ENCODE peak calls at places on chromosomes 3 and 15, in seven cellular contexts. Q is esophagus squamous epithelium, O is fibroblast of mammary gland, D is transverse colon, P is tibial nerve, W is mucosa of descending colon, N is A549. J is an unnamed sample.
A peak's percentile ranks its signal among the peaks of the same experiment; 100 is the strongest.

GRCh38 chr3:186097663-186098451 is 11.0 kb downstream of the ETV5 start:
- DNase-seq in Q (no peak), O (peak; percentile 48), D (peak; percentile 67), P (peak; percentile 33), W (peak; percentile 58), N (peak; percentile 91), J (peak; percentile 97)

GRCh38 chr3:40173291-40173710 is 136.2 kb upstream of the EIF1B start:
- DNase-seq in Q (no peak), O (peak; percentile 5), D (no peak), P (peak; percentile 22), W (no peak), N (no peak), J (no peak)

GRCh38 chr15:65259367-65259781 is 27.3 kb downstream of the PARP16 start:
- DNase-seq in Q (no peak), O (peak; percentile 37), D (peak; percentile 38), P (peak; percentile 36), W (no peak), N (no peak), J (no peak)

GRCh38 chr3:133843634-133844033 is 38.0 kb downstream of the SRPRB start:
- DNase-seq in Q (no peak), O (peak; percentile 88), D (no peak), P (no peak), W (no peak), N (no peak), J (peak; percentile 89)

GRCh38 chr3:160126761-160127160 is 98.5 kb upstream of the C3orf80 start:
- DNase-seq in Q (no peak), O (no peak), D (no peak), P (no peak), W (no peak), N (no peak), J (no peak)

GRCh38 chr3:62229908-62230307 is 143.4 kb downstream of the FEZF2 start:
- DNase-seq in Q (no peak), O (peak; percentile 34), D (no peak), P (no peak), W (no peak), N (peak; percentile 10), J (peak; percentile 49)

GRCh38 chr3:52068055-52068704 is 11.8 kb upstream of the DUSP7 start:
- DNase-seq in Q (no peak), O (peak; percentile 56), D (no peak), P (no peak), W (no peak), N (no peak), J (peak; percentile 65)

GRCh38 chr3:71726106-71726505 is 904 bp upstream of the EIF4E3 start:
- DNase-seq in Q (no peak), O (no peak), D (peak; percentile 26), P (no peak), W (peak; percentile 57), N (no peak), J (no peak)

GRCh38 chr15:99328673-99329072 is 77.4 kb downstream of the LRRC28 start:
- DNase-seq in Q (no peak), O (no peak), D (no peak), P (no peak), W (no peak), N (no peak), J (no peak)

GRCh38 chr3:70972855-70973254 is 610.7 kb downstream of the FOXP1 start:
- DNase-seq in Q (no peak), O (no peak), D (no peak), P (no peak), W (no peak), N (no peak), J (no peak)

GRCh38 chr3:29686889-29687592 is 406.2 kb downstream of the RBMS3 start:
- DNase-seq in Q (no peak), O (peak; percentile 63), D (no peak), P (no peak), W (no peak), N (no peak), J (peak; percentile 85)

GRCh38 chr3:171982829-171983228 is 56.5 kb upstream of the FNDC3B start:
- DNase-seq in Q (no peak), O (peak; percentile 59), D (no peak), P (no peak), W (no peak), N (no peak), J (peak; percentile 86)

GRCh38 chr3:57556459-57557087 is 499 bp downstream of the PDE12 start:
- DNase-seq in Q (no peak), O (peak; percentile 24), D (peak; percentile 33), P (no peak), W (peak; percentile 67), N (no peak), J (peak; percentile 42)

GRCh38 chr3:55860040-55860439 is 372.9 kb upstream of the WNT5A start:
- DNase-seq in Q (no peak), O (no peak), D (no peak), P (no peak), W (no peak), N (no peak), J (peak; percentile 5)

GRCh38 chr3:177905895-177906511 is 630.2 kb upstream of the KCNMB2 start:
- DNase-seq in Q (no peak), O (peak; percentile 76), D (no peak), P (no peak), W (no peak), N (peak; percentile 5), J (peak; percentile 94)

GRCh38 chr3:130786306-130786705 is 39.7 kb upstream of the PIK3R4 start:
- DNase-seq in Q (no peak), O (no peak), D (no peak), P (no peak), W (no peak), N (no peak), J (no peak)

GRCh38 chr3:138812806-138813205 is 21.9 kb downstream of the PIK3CB start:
- DNase-seq in Q (no peak), O (peak; percentile 57), D (no peak), P (no peak), W (no peak), N (no peak), J (peak; percentile 68)

GRCh38 chr3:4753073-4753691 is 226.1 kb upstream of the BHLHE40 start:
- DNase-seq in Q (no peak), O (no peak), D (no peak), P (no peak), W (no peak), N (no peak), J (no peak)

GRCh38 chr3:114071786-114072185 is 15.2 kb downstream of the QTRT2 start:
- DNase-seq in Q (no peak), O (no peak), D (no peak), P (no peak), W (no peak), N (no peak), J (peak; percentile 60)

GRCh38 chr3:87148020-87148419 is 79.1 kb upstream of the CHMP2B start:
- DNase-seq in Q (no peak), O (no peak), D (no peak), P (no peak), W (no peak), N (no peak), J (no peak)

GRCh38 chr3:180700941-180701340 is 21.7 kb upstream of the CCDC39 start:
- DNase-seq in Q (no peak), O (peak; percentile 73), D (no peak), P (no peak), W (no peak), N (no peak), J (no peak)

GRCh38 chr3:8660271-8660731 is 15.7 kb upstream of the SSUH2 start:
- DNase-seq in Q (no peak), O (no peak), D (no peak), P (no peak), W (no peak), N (no peak), J (peak; percentile 83)

GRCh38 chr3:43709022-43709421 is 18.3 kb downstream of the ABHD5 start:
- DNase-seq in Q (no peak), O (peak; percentile 91), D (no peak), P (peak; percentile 29), W (no peak), N (no peak), J (peak; percentile 84)

GRCh38 chr3:153210660-153211059 is 48.6 kb downstream of the RAP2B start:
- DNase-seq in Q (no peak), O (peak; percentile 7), D (no peak), P (no peak), W (no peak), N (no peak), J (no peak)

GRCh38 chr3:153219147-153219546 is 57.1 kb downstream of the RAP2B start:
- DNase-seq in Q (no peak), O (peak; percentile 53), D (no peak), P (no peak), W (no peak), N (no peak), J (peak; percentile 30)

GRCh38 chr3:153215971-153216370 is 53.9 kb downstream of the RAP2B start:
- DNase-seq in Q (no peak), O (peak; percentile 83), D (no peak), P (no peak), W (no peak), N (no peak), J (no peak)

GRCh38 chr3:153216928-153217327 is 54.9 kb downstream of the RAP2B start:
- DNase-seq in Q (no peak), O (no peak), D (no peak), P (no peak), W (no peak), N (no peak), J (no peak)

DNA sequence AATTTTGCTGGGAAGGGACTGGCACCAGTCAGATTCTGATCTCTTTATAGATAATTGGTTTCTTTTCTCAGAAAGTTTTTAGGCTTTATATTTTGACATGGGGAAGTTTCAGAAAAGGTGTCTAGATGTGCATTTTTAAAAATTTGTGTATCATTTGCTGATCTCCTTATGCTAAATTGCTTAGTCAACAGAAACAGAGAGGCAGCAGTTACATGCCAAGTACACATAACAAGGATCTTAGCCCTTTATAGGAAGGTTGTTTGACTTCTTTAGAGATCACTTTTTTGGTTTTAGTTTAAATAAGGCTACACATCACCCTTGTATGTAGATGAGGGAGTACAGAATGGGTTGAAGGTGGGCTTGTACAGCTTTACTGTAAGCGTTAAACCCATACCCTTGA is 53.5 kb downstream of the RAP2B start:
- DNase-seq in Q (no peak), O (no peak), D (no peak), P (no peak), W (no peak), N (no peak), J (no peak)
- TF ChIP-seq CTCF in Q (no peak), O (no peak), D (no peak), P (no peak), W (no peak), N (no peak), J (no peak)

DNA sequence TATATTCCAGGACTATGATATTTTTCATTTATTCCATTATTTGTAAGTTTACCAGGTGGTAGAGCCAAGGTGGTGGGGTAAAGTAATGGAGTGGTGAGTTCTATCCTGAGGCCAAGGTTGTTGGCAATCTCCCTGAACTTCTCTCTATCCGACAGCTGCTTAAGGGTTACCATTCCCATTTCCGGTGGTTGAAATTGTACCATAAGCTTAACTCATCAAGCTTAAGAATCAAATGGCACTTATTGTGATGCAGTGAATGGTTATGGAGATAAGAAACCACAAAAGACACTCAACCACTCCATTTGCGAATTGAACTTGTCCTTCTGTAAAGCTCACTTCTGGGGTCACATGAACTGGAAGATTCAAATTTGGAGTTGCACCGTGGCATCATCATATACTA is 287.4 kb upstream of the SLCO3A1 start:
- DNase-seq in Q (no peak), O (no peak), D (no peak), P (no peak), W (no peak), N (no peak), J (no peak)
- H3K4me3 ChIP-seq in Q (no peak overlapping the region), O (no peak overlapping the region), D (no peak overlapping the region), P (no peak overlapping the region), W (no peak overlapping the region), N (no peak overlapping the region), J (no peak overlapping the region)

GRCh38 chr3:15797600-15798303 is at the start of gene ANKRD28:
- DNase-seq in Q (no peak), O (peak; percentile 98), D (no peak), P (no peak), W (no peak), N (peak; percentile 89), J (peak; percentile 98)
- TF ChIP-seq CTCF in Q (no peak), O (peak; percentile 33), D (peak; percentile 33), P (peak; percentile 10), W (no peak), N (no peak), J (peak; percentile 42)

GRCh38 chr3:184378650-184379374 is 805 bp upstream of the THPO start:
- DNase-seq in Q (no peak), O (no peak), D (no peak), P (no peak), W (no peak), N (no peak), J (no peak)
- H3K4me3 ChIP-seq in Q (peak overlapping the region; percentile 55), O (no peak overlapping the region), D (no peak overlapping the region), P (no peak overlapping the region), W (no peak overlapping the region), N (no peak overlapping the region), J (no peak overlapping the region)